ENCODE peak calls at places on chromosomes 13 and 19, in ten cellular contexts. One of them, this sample, is unnamed.
A peak's percentile ranks its signal among the peaks of the same experiment; 100 is the strongest.

GRCh38 chr19:1177322-1178114 is 3.5 kb upstream of the SBNO2 start:
- DNase-seq in lower leg skin: peak; percentile 63
- DNase-seq in left ventricle myocardium inferior: no peak
- DNase-seq in adrenal gland: no peak
- DNase-seq in fibroblast of mammary gland: peak; percentile 96
- DNase-seq in thoracic aorta: no peak
- DNase-seq in PC-9: peak; percentile 82
- DNase-seq in right lobe of liver: no peak
- DNase-seq in pancreas: no peak
- DNase-seq in GM23338: no peak
- DNase-seq in this sample: peak; percentile 98

GRCh38 chr13:29046588-29046987 is 226.4 kb downstream of the MTUS2 start:
- DNase-seq in lower leg skin: no peak
- DNase-seq in left ventricle myocardium inferior: no peak
- DNase-seq in adrenal gland: no peak
- DNase-seq in fibroblast of mammary gland: no peak
- DNase-seq in thoracic aorta: no peak
- DNase-seq in PC-9: no peak
- DNase-seq in right lobe of liver: no peak
- DNase-seq in pancreas: no peak
- DNase-seq in GM23338: peak; percentile 44
- DNase-seq in this sample: no peak

GRCh38 chr19:39104104-39104708 is 20.0 kb downstream of the ACP7 start:
- DNase-seq in lower leg skin: no peak
- DNase-seq in left ventricle myocardium inferior: no peak
- DNase-seq in adrenal gland: no peak
- DNase-seq in fibroblast of mammary gland: no peak
- DNase-seq in thoracic aorta: no peak
- DNase-seq in PC-9: no peak
- DNase-seq in right lobe of liver: no peak
- DNase-seq in pancreas: no peak
- DNase-seq in GM23338: no peak
- DNase-seq in this sample: no peak

GRCh38 chr13:67351915-67352314 is 121.8 kb upstream of the PCDH9 start:
- DNase-seq in lower leg skin: no peak
- DNase-seq in left ventricle myocardium inferior: no peak
- DNase-seq in adrenal gland: no peak
- DNase-seq in fibroblast of mammary gland: peak; percentile 12
- DNase-seq in thoracic aorta: no peak
- DNase-seq in PC-9: no peak
- DNase-seq in right lobe of liver: no peak
- DNase-seq in pancreas: no peak
- DNase-seq in GM23338: no peak
- DNase-seq in this sample: peak; percentile 55

GRCh38 chr13:65582160-65582559 is 1648.0 kb downstream of the PCDH9 start:
- DNase-seq in lower leg skin: no peak
- DNase-seq in left ventricle myocardium inferior: no peak
- DNase-seq in adrenal gland: no peak
- DNase-seq in fibroblast of mammary gland: no peak
- DNase-seq in thoracic aorta: no peak
- DNase-seq in PC-9: no peak
- DNase-seq in right lobe of liver: no peak
- DNase-seq in pancreas: no peak
- DNase-seq in GM23338: peak; percentile 4
- DNase-seq in this sample: no peak

GRCh38 chr13:95296326-95296939 is 4.8 kb downstream of the ABCC4 start:
- DNase-seq in lower leg skin: no peak
- DNase-seq in left ventricle myocardium inferior: peak; percentile 42
- DNase-seq in adrenal gland: peak; percentile 49
- DNase-seq in fibroblast of mammary gland: no peak
- DNase-seq in thoracic aorta: no peak
- DNase-seq in PC-9: peak; percentile 50
- DNase-seq in right lobe of liver: peak; percentile 77
- DNase-seq in pancreas: peak; percentile 71
- DNase-seq in GM23338: peak; percentile 80
- DNase-seq in this sample: peak; percentile 34

GRCh38 chr13:90594694-90595093 is 752.8 kb upstream of the MIR17HG start:
- DNase-seq in lower leg skin: no peak
- DNase-seq in left ventricle myocardium inferior: no peak
- DNase-seq in adrenal gland: no peak
- DNase-seq in fibroblast of mammary gland: peak; percentile 79
- DNase-seq in thoracic aorta: no peak
- DNase-seq in PC-9: no peak
- DNase-seq in right lobe of liver: no peak
- DNase-seq in pancreas: no peak
- DNase-seq in GM23338: no peak
- DNase-seq in this sample: peak; percentile 51

GRCh38 chr19:677201-677600 is 1.0 kb downstream of the FSTL3 start:
- DNase-seq in lower leg skin: no peak
- DNase-seq in left ventricle myocardium inferior: peak; percentile 78
- DNase-seq in adrenal gland: peak; percentile 88
- DNase-seq in fibroblast of mammary gland: peak; percentile 85
- DNase-seq in thoracic aorta: peak; percentile 72
- DNase-seq in PC-9: peak; percentile 92
- DNase-seq in right lobe of liver: peak; percentile 42
- DNase-seq in pancreas: peak; percentile 65
- DNase-seq in GM23338: no peak
- DNase-seq in this sample: peak; percentile 89

GRCh38 chr13:70622785-70623184 is 514.5 kb upstream of the KLHL1 start:
- DNase-seq in lower leg skin: no peak
- DNase-seq in left ventricle myocardium inferior: no peak
- DNase-seq in adrenal gland: no peak
- DNase-seq in fibroblast of mammary gland: no peak
- DNase-seq in thoracic aorta: no peak
- DNase-seq in PC-9: no peak
- DNase-seq in right lobe of liver: no peak
- DNase-seq in pancreas: no peak
- DNase-seq in GM23338: no peak
- DNase-seq in this sample: no peak

DNA sequence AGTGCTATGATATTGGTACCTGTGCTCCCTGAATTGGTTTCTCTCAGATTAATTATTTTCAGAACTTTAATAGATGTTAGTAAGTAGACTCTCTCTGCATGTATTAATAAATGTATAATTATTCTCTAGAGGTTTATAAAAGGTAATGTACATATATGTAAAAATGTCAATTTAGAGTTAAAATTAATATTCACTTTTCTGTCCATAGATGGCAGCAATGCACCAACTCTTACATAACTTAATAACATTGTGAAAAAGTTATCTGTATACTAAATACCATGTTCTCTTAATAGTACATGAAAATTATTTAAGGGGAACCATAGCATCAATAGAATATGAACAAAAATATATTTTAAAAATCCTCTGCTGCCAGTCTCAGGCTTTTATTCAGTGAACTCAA is 515.0 kb upstream of the KLHL1 start:
- DNase-seq in lower leg skin: no peak
- DNase-seq in left ventricle myocardium inferior: no peak
- DNase-seq in adrenal gland: no peak
- DNase-seq in fibroblast of mammary gland: peak; percentile 5
- DNase-seq in thoracic aorta: no peak
- DNase-seq in PC-9: no peak
- DNase-seq in right lobe of liver: no peak
- DNase-seq in pancreas: no peak
- DNase-seq in GM23338: no peak
- DNase-seq in this sample: peak; percentile 16
- TF ChIP-seq CTCF in lower leg skin: no peak
- TF ChIP-seq CTCF in left ventricle myocardium inferior: peak; percentile 51
- TF ChIP-seq CTCF in adrenal gland: peak; percentile 44
- TF ChIP-seq CTCF in fibroblast of mammary gland: peak; percentile 23
- TF ChIP-seq CTCF in thoracic aorta: no peak
- TF ChIP-seq CTCF in PC-9: peak; percentile 68
- TF ChIP-seq CTCF in right lobe of liver: peak; percentile 46
- TF ChIP-seq CTCF in pancreas: peak; percentile 15
- TF ChIP-seq CTCF in GM23338: peak; percentile 58
- TF ChIP-seq CTCF in this sample: peak; percentile 24

DNA sequence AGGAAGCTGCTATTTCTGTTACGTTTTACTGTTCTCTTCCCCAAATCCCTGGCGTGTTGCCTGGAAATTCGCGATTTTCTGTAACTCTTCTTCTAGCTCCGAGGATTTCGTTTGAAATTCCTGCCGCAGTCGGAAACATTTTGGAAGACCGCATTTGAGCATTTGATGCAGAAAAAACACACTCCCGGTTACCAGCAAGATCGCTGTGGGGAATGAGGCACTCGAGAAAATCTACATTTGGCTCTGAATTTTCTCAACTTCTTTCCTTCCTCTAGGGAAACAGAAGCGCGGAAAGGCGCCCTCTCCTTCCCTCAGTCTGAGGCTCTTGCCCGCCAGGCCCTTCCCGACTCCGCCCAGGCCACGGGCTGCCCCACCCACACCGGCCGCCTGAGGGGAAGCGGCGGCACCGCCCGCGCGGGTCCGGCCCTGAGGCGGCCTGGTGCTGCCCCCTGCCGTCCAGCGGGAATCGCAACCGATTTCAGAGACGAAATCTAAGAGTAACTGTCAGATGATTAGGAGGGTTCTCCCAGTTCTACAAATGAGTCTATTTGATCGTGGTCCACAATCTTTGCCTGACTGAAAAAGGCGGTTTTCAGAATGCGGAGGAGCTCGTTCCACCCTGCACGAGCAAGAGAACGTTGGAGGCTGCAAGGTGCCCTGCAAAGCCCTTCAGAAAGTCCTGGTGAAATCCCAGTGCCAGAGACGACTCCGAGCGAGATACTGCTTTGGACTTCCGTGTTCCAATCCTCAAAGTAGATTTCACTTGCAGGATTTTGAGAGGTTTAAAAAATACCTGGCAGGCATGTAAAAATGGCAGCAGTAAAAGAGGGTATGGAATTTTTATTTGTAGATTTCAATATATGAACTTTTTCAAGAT is 18.4 kb upstream of the TUBGCP3 start:
- DNase-seq in lower leg skin: peak; percentile 86
- DNase-seq in left ventricle myocardium inferior: peak; percentile 93
- DNase-seq in adrenal gland: peak; percentile 93
- DNase-seq in fibroblast of mammary gland: peak; percentile 77
- DNase-seq in thoracic aorta: peak; percentile 68
- DNase-seq in PC-9: peak; percentile 94
- DNase-seq in right lobe of liver: peak; percentile 96
- DNase-seq in pancreas: peak; percentile 94
- DNase-seq in GM23338: peak; percentile 95
- DNase-seq in this sample: peak; percentile 93
- H3K4me3 ChIP-seq in lower leg skin: no peak overlapping the region
- H3K4me3 ChIP-seq in left ventricle myocardium inferior: peak overlapping the region; percentile 62
- H3K4me3 ChIP-seq in adrenal gland: peak overlapping the region; percentile 51
- H3K4me3 ChIP-seq in fibroblast of mammary gland: peak overlapping the region; percentile 69
- H3K4me3 ChIP-seq in thoracic aorta: peak overlapping the region; percentile 70
- H3K4me3 ChIP-seq in PC-9: peak overlapping the region; percentile 58
- H3K4me3 ChIP-seq in right lobe of liver: peak overlapping the region; percentile 49
- H3K4me3 ChIP-seq in pancreas: peak overlapping the region; percentile 1
- H3K4me3 ChIP-seq in GM23338: peak overlapping the region; percentile 53
- H3K4me3 ChIP-seq in this sample: peak overlapping the region; percentile 54

GRCh38 chr13:111093136-111093535 is 22.0 kb upstream of the ARHGEF7 start:
- DNase-seq in lower leg skin: no peak
- DNase-seq in left ventricle myocardium inferior: no peak
- DNase-seq in adrenal gland: no peak
- DNase-seq in fibroblast of mammary gland: no peak
- DNase-seq in thoracic aorta: no peak
- DNase-seq in PC-9: no peak
- DNase-seq in right lobe of liver: no peak
- DNase-seq in pancreas: no peak
- DNase-seq in GM23338: no peak
- DNase-seq in this sample: no peak

GRCh38 chr13:111095911-111096501 is 19.1 kb upstream of the ARHGEF7 start:
- DNase-seq in lower leg skin: no peak
- DNase-seq in left ventricle myocardium inferior: no peak
- DNase-seq in adrenal gland: no peak
- DNase-seq in fibroblast of mammary gland: no peak
- DNase-seq in thoracic aorta: no peak
- DNase-seq in PC-9: no peak
- DNase-seq in right lobe of liver: no peak
- DNase-seq in pancreas: no peak
- DNase-seq in GM23338: no peak
- DNase-seq in this sample: no peak

GRCh38 chr13:111095031-111095840 is 19.9 kb upstream of the ARHGEF7 start:
- DNase-seq in lower leg skin: no peak
- DNase-seq in left ventricle myocardium inferior: no peak
- DNase-seq in adrenal gland: no peak
- DNase-seq in fibroblast of mammary gland: no peak
- DNase-seq in thoracic aorta: no peak
- DNase-seq in PC-9: no peak
- DNase-seq in right lobe of liver: no peak
- DNase-seq in pancreas: no peak
- DNase-seq in GM23338: no peak
- DNase-seq in this sample: no peak

GRCh38 chr13:111092685-111093084 is 22.4 kb upstream of the ARHGEF7 start:
- DNase-seq in lower leg skin: no peak
- DNase-seq in left ventricle myocardium inferior: no peak
- DNase-seq in adrenal gland: no peak
- DNase-seq in fibroblast of mammary gland: no peak
- DNase-seq in thoracic aorta: no peak
- DNase-seq in PC-9: no peak
- DNase-seq in right lobe of liver: no peak
- DNase-seq in pancreas: no peak
- DNase-seq in GM23338: no peak
- DNase-seq in this sample: no peak

DNA sequence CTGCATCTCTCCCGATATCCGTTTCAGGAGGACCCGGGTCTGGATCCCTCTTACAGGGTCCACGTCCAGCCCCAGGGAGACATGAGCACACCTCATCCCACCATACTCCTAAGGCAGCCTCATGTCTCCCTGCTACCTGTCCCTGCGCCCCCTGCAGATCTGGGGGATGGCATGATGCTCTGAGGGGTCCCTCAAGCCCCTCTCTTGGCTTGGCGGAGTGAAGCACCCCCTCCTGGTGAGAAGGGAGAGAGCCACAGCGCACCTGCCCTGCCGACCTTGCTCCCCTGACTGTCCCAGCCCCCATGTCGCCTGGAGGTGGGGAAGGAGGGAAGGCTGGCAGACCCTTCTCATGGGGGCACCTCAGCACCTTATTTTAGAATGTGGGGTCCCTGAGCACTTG is 21.5 kb upstream of the ARHGEF7 start:
- DNase-seq in lower leg skin: no peak
- DNase-seq in left ventricle myocardium inferior: no peak
- DNase-seq in adrenal gland: no peak
- DNase-seq in fibroblast of mammary gland: no peak
- DNase-seq in thoracic aorta: no peak
- DNase-seq in PC-9: no peak
- DNase-seq in right lobe of liver: no peak
- DNase-seq in pancreas: no peak
- DNase-seq in GM23338: peak; percentile 46
- DNase-seq in this sample: no peak
- TF ChIP-seq CTCF in lower leg skin: no peak
- TF ChIP-seq CTCF in left ventricle myocardium inferior: no peak
- TF ChIP-seq CTCF in adrenal gland: no peak
- TF ChIP-seq CTCF in fibroblast of mammary gland: no peak
- TF ChIP-seq CTCF in thoracic aorta: no peak
- TF ChIP-seq CTCF in PC-9: no peak
- TF ChIP-seq CTCF in right lobe of liver: no peak
- TF ChIP-seq CTCF in pancreas: no peak
- TF ChIP-seq CTCF in GM23338: peak; percentile 49
- TF ChIP-seq CTCF in this sample: no peak

GRCh38 chr19:55146648-55147218 is 2.3 kb downstream of the TNNT1 start:
- DNase-seq in lower leg skin: no peak
- DNase-seq in left ventricle myocardium inferior: no peak
- DNase-seq in adrenal gland: no peak
- DNase-seq in fibroblast of mammary gland: no peak
- DNase-seq in thoracic aorta: no peak
- DNase-seq in PC-9: peak; percentile 91
- DNase-seq in right lobe of liver: no peak
- DNase-seq in pancreas: no peak
- DNase-seq in GM23338: peak; percentile 96
- DNase-seq in this sample: no peak

GRCh38 chr19:55146078-55146647 is 2.8 kb downstream of the TNNT1 start:
- DNase-seq in lower leg skin: no peak
- DNase-seq in left ventricle myocardium inferior: no peak
- DNase-seq in adrenal gland: no peak
- DNase-seq in fibroblast of mammary gland: peak; percentile 26
- DNase-seq in thoracic aorta: no peak
- DNase-seq in PC-9: peak; percentile 83
- DNase-seq in right lobe of liver: no peak
- DNase-seq in pancreas: no peak
- DNase-seq in GM23338: peak; percentile 91
- DNase-seq in this sample: no peak

GRCh38 chr19:55137915-55138314 is 11.1 kb downstream of the TNNT1 start:
- DNase-seq in lower leg skin: no peak
- DNase-seq in left ventricle myocardium inferior: no peak
- DNase-seq in adrenal gland: no peak
- DNase-seq in fibroblast of mammary gland: no peak
- DNase-seq in thoracic aorta: no peak
- DNase-seq in PC-9: no peak
- DNase-seq in right lobe of liver: no peak
- DNase-seq in pancreas: no peak
- DNase-seq in GM23338: no peak
- DNase-seq in this sample: no peak

GRCh38 chr19:55145241-55145640 is 3.8 kb downstream of the TNNT1 start:
- DNase-seq in lower leg skin: no peak
- DNase-seq in left ventricle myocardium inferior: no peak
- DNase-seq in adrenal gland: no peak
- DNase-seq in fibroblast of mammary gland: no peak
- DNase-seq in thoracic aorta: no peak
- DNase-seq in PC-9: no peak
- DNase-seq in right lobe of liver: no peak
- DNase-seq in pancreas: no peak
- DNase-seq in GM23338: no peak
- DNase-seq in this sample: no peak

GRCh38 chr19:55141696-55142095 is 7.3 kb downstream of the TNNT1 start:
- DNase-seq in lower leg skin: no peak
- DNase-seq in left ventricle myocardium inferior: no peak
- DNase-seq in adrenal gland: no peak
- DNase-seq in fibroblast of mammary gland: no peak
- DNase-seq in thoracic aorta: no peak
- DNase-seq in PC-9: no peak
- DNase-seq in right lobe of liver: no peak
- DNase-seq in pancreas: no peak
- DNase-seq in GM23338: peak; percentile 57
- DNase-seq in this sample: no peak
- H3K4me3 ChIP-seq in lower leg skin: no peak overlapping the region
- H3K4me3 ChIP-seq in left ventricle myocardium inferior: no peak overlapping the region
- H3K4me3 ChIP-seq in adrenal gland: no peak overlapping the region
- H3K4me3 ChIP-seq in fibroblast of mammary gland: no peak overlapping the region
- H3K4me3 ChIP-seq in thoracic aorta: no peak overlapping the region
- H3K4me3 ChIP-seq in PC-9: no peak overlapping the region
- H3K4me3 ChIP-seq in right lobe of liver: no peak overlapping the region
- H3K4me3 ChIP-seq in pancreas: no peak overlapping the region
- H3K4me3 ChIP-seq in GM23338: peak overlapping the region; percentile 46
- H3K4me3 ChIP-seq in this sample: no peak overlapping the region